ENCODE peak calls at places on chromosomes 12 and 14, in four cellular contexts. E, H, B and X are unnamed samples.

GRCh38 chr12:91219919-91220318 is 37.3 kb upstream of the DCN start:
- DNase-seq in B (no peak), H (no peak), E (no peak), X (no peak)

GRCh38 chr14:24307575-24308341 is at the start of gene CIDEB:
- DNase-seq in E (no peak), H (peak; percentile 99), B (peak; percentile 56), X (peak; percentile 49)

GRCh38 chr12:102959391-102959790 is 1.9 kb downstream of the ASCL1 start:
- DNase-seq in H (no peak), E (no peak), B (no peak), X (no peak)

GRCh38 chr12:25362646-25363045 is 111.9 kb upstream of the KRAS start:
- DNase-seq in H (no peak), E (no peak), B (no peak), X (no peak)

GRCh38 chr14:73752297-73752992 is 38.3 kb upstream of the PNMA1 start:
- DNase-seq in E (no peak), B (no peak), H (no peak), X (no peak)

GRCh38 chr14:80150301-80150700 is 61.0 kb downstream of the DIO2 start:
- DNase-seq in B (no peak), E (no peak), H (no peak), X (no peak)

GRCh38 chr12:666766-667308 is 3.6 kb upstream of the NINJ2 start:
- DNase-seq in H (no peak), E (no peak), B (peak; percentile 27), X (no peak)

GRCh38 chr12:5268424-5269210 is 163.3 kb upstream of the NTF3 start:
- DNase-seq in E (no peak), B (no peak), H (no peak), X (no peak)

GRCh38 chr12:26281320-26281719 is 85.9 kb downstream of the SSPN start:
- DNase-seq in B (no peak), H (no peak), E (no peak), X (no peak)

GRCh38 chr12:8913702-8914032 is 642 bp upstream of the PHC1 start:
- DNase-seq in B (no peak), E (no peak), H (no peak), X (no peak)

GRCh38 chr12:15494329-15495046 is 172.2 kb downstream of the PTPRO start:
- DNase-seq in H (no peak), E (no peak), B (no peak), X (peak; percentile 5)

GRCh38 chr12:84694111-84694510 is 218.5 kb downstream of the SLC6A15 start:
- DNase-seq in E (no peak), H (no peak), B (no peak), X (no peak)

GRCh38 chr12:31959051-31959700 is at the start of gene RESF1:
- DNase-seq in B (peak; percentile 94), H (peak; percentile 79), E (peak; percentile 80), X (peak; percentile 76)

GRCh38 chr12:53258541-53259539 is 9.3 kb upstream of the ESPL1 start:
- DNase-seq in B (peak; percentile 64), E (no peak), H (no peak), X (no peak)

GRCh38 chr12:67681145-67681778 is 32.7 kb downstream of the DYRK2 start:
- DNase-seq in H (no peak), E (no peak), B (no peak), X (no peak)

GRCh38 chr12:105013892-105014291 is 27.8 kb downstream of the NOPCHAP1 start:
- DNase-seq in B (no peak), H (no peak), E (no peak), X (no peak)

GRCh38 chr12:127295630-127296029 is 971.3 kb upstream of the TMEM132C start:
- DNase-seq in H (no peak), E (no peak), B (peak; percentile 15), X (no peak)

GRCh38 chr12:98594050-98594853 is 766 bp downstream of the SLC25A3 start:
- DNase-seq in B (peak; percentile 45), H (no peak), E (no peak), X (no peak)

GRCh38 chr14:21070083-21070609 is at the start of gene ARHGEF40:
- DNase-seq in B (peak; percentile 58), H (no peak), E (no peak), X (no peak)

GRCh38 chr14:49036991-49037390 is 549.2 kb downstream of the RPS29 start:
- DNase-seq in E (no peak), H (no peak), B (no peak), X (no peak)

GRCh38 chr14:88563845-88564244 is 1.0 kb downstream of the ZC3H14 start:
- DNase-seq in B (peak; percentile 9), H (no peak), E (no peak), X (no peak)

GRCh38 chr12:119334459-119335170 is at the start of gene CCDC60:
- DNase-seq in E (peak; percentile 61), B (peak; percentile 80), H (no peak), X (no peak)

GRCh38 chr12:111812881-111813741 is 28.9 kb upstream of the MAPKAPK5 start:
- DNase-seq in B (peak; percentile 89), H (peak; percentile 80), E (peak; percentile 50), X (peak; percentile 70)

GRCh38 chr12:131592972-131593371 is 117.9 kb upstream of the SFSWAP start:
- DNase-seq in H (no peak), B (no peak), E (no peak), X (peak; percentile 78)

GRCh38 chr14:87566986-87567385 is 426.0 kb downstream of the GALC start:
- DNase-seq in B (no peak), E (no peak), H (no peak), X (no peak)

GRCh38 chr12:6038160-6038559 is 86.3 kb downstream of the VWF start:
- DNase-seq in H (peak; percentile 83), E (peak; percentile 57), B (peak; percentile 81), X (peak; percentile 56)

GRCh38 chr12:7937867-7938506 is 2.0 kb upstream of the SLC2A3 start:
- DNase-seq in E (no peak), H (no peak), B (peak; percentile 84), X (no peak)

GRCh38 chr12:132056959-132057358 is 87.2 kb downstream of the DDX51 start:
- DNase-seq in H (no peak), B (no peak), E (no peak), X (no peak)

GRCh38 chr14:90023176-90023896 is 38.5 kb upstream of the KCNK13 start:
- DNase-seq in H (no peak), B (no peak), E (no peak), X (no peak)

GRCh38 chr14:87017335-87017734 is 975.6 kb downstream of the GALC start:
- DNase-seq in B (no peak), H (no peak), E (no peak), X (no peak)

GRCh38 chr12:88142610-88142991 is 494 bp downstream of the TMTC3 start:
- DNase-seq in E (no peak), B (no peak), H (peak; percentile 2), X (no peak)

GRCh38 chr14:90453401-90453951 is 56.6 kb downstream of the CALM1 start:
- DNase-seq in E (no peak), H (no peak), B (peak; percentile 31), X (no peak)

GRCh38 chr12:52350021-52350620 is 17.2 kb downstream of the KRT85 start:
- DNase-seq in H (no peak), B (no peak), E (no peak), X (no peak)

GRCh38 chr12:89789862-89790261 is 81.2 kb upstream of the ATP2B1 start:
- DNase-seq in E (no peak), H (no peak), B (no peak), X (no peak)
- TF ChIP-seq TAF1 in E (no peak), H (no peak), B (no peak), X (no peak)

DNA sequence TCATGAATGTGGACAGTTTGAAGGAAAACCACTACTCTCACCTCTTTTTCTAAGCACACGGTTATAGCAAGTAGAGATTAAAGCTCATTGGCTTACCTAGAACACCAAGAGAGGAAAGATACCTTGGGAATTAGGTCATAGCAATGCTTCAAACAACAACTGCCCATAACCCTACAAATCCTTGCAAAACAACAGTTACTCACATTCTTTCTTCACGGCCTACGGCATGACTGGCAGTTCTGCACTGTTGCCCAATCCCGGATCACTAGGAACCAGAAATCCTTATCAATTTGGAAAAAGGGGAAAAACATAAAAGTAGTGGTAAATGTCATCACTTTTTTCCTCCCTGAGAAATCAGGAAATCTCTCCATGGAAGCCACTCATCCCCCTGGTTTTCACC is 9.6 kb upstream of the ISM2 start:
- DNase-seq in B (no peak), E (no peak), H (peak; percentile 91), X (no peak)
- TF ChIP-seq TAF1 in B (no peak), E (no peak), H (no peak), X (no peak)

DNA sequence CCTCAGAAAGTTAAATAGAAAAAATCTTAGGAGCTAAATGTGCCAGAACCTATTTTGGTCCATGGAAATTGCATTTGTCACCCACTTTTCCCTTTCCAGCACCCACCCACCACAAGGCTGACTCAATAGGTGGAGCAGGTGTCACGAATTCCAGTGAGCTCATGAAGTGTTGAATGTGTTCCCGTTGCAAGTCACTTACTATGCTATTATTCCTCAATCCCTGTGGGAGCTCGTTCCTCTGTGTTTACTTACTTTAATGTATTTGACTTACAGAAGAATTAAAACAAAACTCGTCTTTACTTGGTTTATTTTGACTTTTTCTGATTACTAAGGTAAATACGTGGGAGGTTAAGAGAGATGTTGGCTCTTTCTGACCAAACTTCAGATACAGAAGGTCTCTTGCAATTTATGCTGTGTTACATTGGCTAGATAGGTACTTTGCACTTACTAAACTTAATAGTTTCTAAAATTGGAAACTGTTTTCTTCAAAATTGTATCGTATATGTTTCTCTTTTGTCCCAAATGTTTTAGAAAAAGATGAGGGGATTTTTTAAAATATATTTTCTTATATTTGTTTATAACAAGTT is 269.4 kb upstream of the NOVA1 start:
- DNase-seq in E (no peak), H (no peak), B (no peak), X (no peak)
- TF ChIP-seq TAF1 in E (no peak), H (no peak), B (no peak), X (no peak)

DNA sequence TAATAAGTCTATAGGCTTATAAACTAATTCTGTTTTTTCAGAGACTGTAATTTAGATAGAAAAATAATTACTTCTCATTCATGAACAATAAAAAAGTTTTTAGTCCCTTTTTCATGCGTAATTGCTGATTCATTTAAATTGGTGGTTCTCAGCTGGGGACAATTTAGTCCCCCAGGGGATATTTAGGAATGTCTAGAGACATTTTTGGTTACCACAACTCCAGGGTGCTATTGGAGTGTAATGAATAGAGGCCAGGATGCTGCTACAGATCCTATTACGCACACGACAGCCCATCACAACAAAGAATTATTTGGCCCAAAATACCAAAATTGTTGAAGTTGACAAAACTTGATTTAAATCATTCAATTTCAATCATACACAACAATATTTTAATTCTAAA is 22.8 kb upstream of the VCPKMT start:
- DNase-seq in B (no peak), E (peak; percentile 13), H (no peak), X (no peak)
- TF ChIP-seq TAF1 in B (no peak), E (no peak), H (no peak), X (no peak)

GRCh38 chr12:13474381-13474780 is 277.9 kb downstream of the EMP1 start:
- DNase-seq in H (no peak), B (no peak), E (no peak), X (no peak)
- TF ChIP-seq TAF1 in H (no peak), B (no peak), E (no peak), X (no peak)

GRCh38 chr14:104800600-104801283 is at the start of gene ZBTB42:
- DNase-seq in H (peak; percentile 54), E (no peak), B (peak; percentile 77), X (peak; percentile 75)

GRCh38 chr14:104799239-104799599 is 1.7 kb upstream of the ZBTB42 start:
- DNase-seq in E (no peak), H (no peak), B (peak; percentile 34), X (no peak)

GRCh38 chr14:104801284-104802119 is 601 bp downstream of the ZBTB42 start:
- DNase-seq in E (no peak), B (peak; percentile 33), H (no peak), X (no peak)

GRCh38 chr14:104798300-104799238 is 2.3 kb upstream of the ZBTB42 start:
- DNase-seq in H (no peak), E (no peak), B (no peak), X (no peak)

GRCh38 chr14:104799657-104800599 is 973 bp upstream of the ZBTB42 start:
- DNase-seq in H (peak; percentile 76), E (peak; percentile 36), B (peak; percentile 87), X (peak; percentile 88)
- TF ChIP-seq TAF1 in H (peak; percentile 39), E (peak; percentile 41), B (no peak), X (no peak)